ENCODE peak calls at places on chromosome 15, in six cellular contexts. Z is tibial nerve, U is NB4, X is AG09309, B is Panc1, A is glutamatergic neuron. K is an unnamed sample.

GRCh38 chr15:24696201-24696600 is 20.6 kb downstream of the NPAP1 start:
- DNase-seq in B (no peak), A (no peak), X (no peak), Z (no peak), U (no peak), K (no peak)

GRCh38 chr15:70095387-70096214 is 2.1 kb downstream of the TLE3 start:
- DNase-seq in B (no peak), A (peak), U (peak), X (no peak), Z (no peak), K (peak)

GRCh38 chr15:66126057-66126855 is 127.3 kb downstream of the MEGF11 start:
- DNase-seq in A (peak), U (no peak), B (no peak), X (no peak), Z (no peak), K (no peak)

GRCh38 chr15:72865486-72865885 is 81.9 kb upstream of the ADPGK start:
- DNase-seq in B (no peak), Z (no peak), U (no peak), A (no peak), X (no peak), K (no peak)

GRCh38 chr15:98715401-98715800 is 67.1 kb downstream of the IGF1R start:
- DNase-seq in X (peak), U (no peak), A (no peak), Z (no peak), B (no peak), K (no peak)

GRCh38 chr15:57305009-57305408 is 71.3 kb upstream of the CGNL1 start:
- DNase-seq in X (no peak), U (no peak), Z (no peak), A (no peak), B (no peak), K (no peak)

GRCh38 chr15:38758001-38758400 is 193.4 kb upstream of the RASGRP1 start:
- DNase-seq in X (peak), A (no peak), B (no peak), Z (no peak), U (no peak), K (no peak)

GRCh38 chr15:44501768-44502366 is 35.1 kb upstream of the EIF3J start:
- DNase-seq in B (no peak), U (peak), X (peak), Z (no peak), A (no peak), K (peak)

GRCh38 chr15:62486041-62486440 is 321.0 kb upstream of the C2CD4B start:
- DNase-seq in B (no peak), U (no peak), Z (no peak), A (no peak), X (peak), K (no peak)

GRCh38 chr15:49370782-49371181 is 52.3 kb upstream of the FGF7 start:
- DNase-seq in Z (no peak), A (no peak), X (no peak), U (peak), B (peak), K (no peak)
- TF ChIP-seq CTCF in Z (peak), A (no peak), X (peak), U (peak), B (peak), K (no peak)

GRCh38 chr15:93803406-93803805 is 428.0 kb upstream of the MCTP2 start:
- DNase-seq in Z (no peak), A (no peak), X (no peak), B (no peak), U (no peak), K (no peak)

GRCh38 chr15:93801206-93801605 is 430.2 kb upstream of the MCTP2 start:
- DNase-seq in Z (no peak), A (no peak), X (no peak), B (no peak), U (no peak), K (no peak)

DNA sequence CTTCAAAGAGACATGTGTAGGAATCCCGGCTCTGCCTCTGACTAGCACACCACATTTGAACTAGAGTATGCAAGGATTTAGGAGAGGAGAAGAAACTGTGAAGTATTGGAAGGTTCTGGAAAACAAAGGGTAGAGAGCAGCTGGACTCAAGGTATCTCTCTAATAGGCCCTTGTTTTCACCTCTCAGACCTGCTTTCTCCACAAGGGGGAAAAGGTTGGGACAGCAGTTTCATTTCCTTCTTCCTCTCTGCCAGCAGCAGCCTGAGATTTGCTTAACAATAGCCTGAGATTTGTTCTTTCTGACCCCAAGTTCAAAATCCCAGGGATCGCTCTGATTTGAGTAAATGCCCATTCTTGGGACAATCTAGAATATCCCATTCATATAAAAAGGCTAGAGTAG is 430.6 kb upstream of the MCTP2 start:
- DNase-seq in U (no peak), B (no peak), X (no peak), Z (no peak), A (no peak), K (no peak)
- TF ChIP-seq CTCF in U (no peak), B (no peak), X (no peak), Z (no peak), A (no peak), K (no peak)

GRCh38 chr15:51163843-51164242 is 69.1 kb upstream of the TNFAIP8L3 start:
- DNase-seq in A (no peak), U (peak), X (no peak), Z (no peak), B (no peak), K (no peak)
- TF ChIP-seq CTCF in A (no peak), U (peak), X (peak), Z (no peak), B (no peak), K (no peak)

DNA sequence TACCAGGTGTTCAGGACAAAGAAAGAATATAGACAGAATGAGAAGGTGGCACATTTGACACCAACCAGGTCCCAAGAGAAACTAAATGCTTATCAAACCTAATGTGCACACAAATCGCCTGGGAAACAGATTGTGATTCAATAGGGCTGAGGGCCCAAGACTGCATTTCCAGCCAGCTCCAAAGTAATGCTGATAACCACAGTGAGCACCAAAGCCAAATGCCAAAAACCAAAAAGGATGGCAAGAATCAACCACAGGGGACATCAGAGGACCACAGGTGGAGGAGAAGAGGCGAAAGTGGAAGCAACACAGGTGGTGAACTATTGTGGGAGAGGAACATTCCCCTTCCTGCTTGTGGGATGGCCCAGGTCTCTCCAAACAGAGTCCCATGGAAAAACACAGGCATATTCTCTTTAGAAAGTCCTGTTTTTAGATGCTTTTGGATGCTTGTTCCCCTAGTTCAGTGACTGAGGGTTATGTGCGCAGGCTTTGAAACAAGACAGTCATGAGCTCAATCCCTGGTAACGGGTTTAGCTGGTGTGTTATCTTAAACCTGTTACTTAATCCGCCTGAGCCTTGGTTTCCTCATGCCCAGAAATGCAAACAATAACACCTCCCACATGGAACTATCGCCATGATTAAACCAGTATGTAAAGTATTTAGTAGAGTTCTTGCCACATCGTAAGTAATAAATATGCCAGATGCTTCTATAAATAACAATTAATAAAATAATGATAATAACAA is 241.7 kb downstream of the ATP8B4 start:
- DNase-seq in A (no peak), B (no peak), X (peak), Z (no peak), U (no peak), K (no peak)
- TF ChIP-seq CTCF in A (no peak), B (no peak), X (no peak), Z (no peak), U (no peak), K (no peak)

GRCh38 chr15:59561547-59561946 is 50.0 kb upstream of the GCNT3 start:
- DNase-seq in Z (no peak), X (no peak), U (no peak), B (no peak), A (no peak), K (no peak)

GRCh38 chr15:59567369-59567768 is 44.2 kb upstream of the GCNT3 start:
- DNase-seq in X (no peak), A (no peak), U (no peak), Z (no peak), B (no peak), K (no peak)

GRCh38 chr15:59565299-59565698 is 46.3 kb upstream of the GCNT3 start:
- DNase-seq in B (no peak), X (no peak), U (no peak), Z (no peak), A (no peak), K (no peak)

GRCh38 chr15:59562787-59563186 is 48.8 kb upstream of the GCNT3 start:
- DNase-seq in Z (no peak), U (no peak), A (no peak), B (no peak), X (no peak), K (no peak)
- TF ChIP-seq CTCF in Z (no peak), U (no peak), A (no peak), B (peak), X (no peak), K (no peak)

GRCh38 chr15:76863693-76864092 is 41.4 kb downstream of the SCAPER start:
- DNase-seq in U (no peak), Z (no peak), A (no peak), B (no peak), X (no peak), K (no peak)

GRCh38 chr15:76868740-76869139 is 36.4 kb downstream of the SCAPER start:
- DNase-seq in B (no peak), A (no peak), U (no peak), X (no peak), Z (no peak), K (no peak)

GRCh38 chr15:76866008-76866407 is 39.1 kb downstream of the SCAPER start:
- DNase-seq in X (peak), B (no peak), A (no peak), U (no peak), Z (no peak), K (no peak)

GRCh38 chr15:76865548-76865991 is 39.6 kb downstream of the SCAPER start:
- DNase-seq in A (no peak), Z (no peak), U (no peak), B (no peak), X (no peak), K (no peak)

GRCh38 chr15:76866716-76867321 is 38.3 kb downstream of the SCAPER start:
- DNase-seq in B (peak), A (no peak), U (peak), X (peak), Z (no peak), K (peak)
- TF ChIP-seq CTCF in B (peak), A (peak), U (peak), X (peak), Z (peak), K (peak)

DNA sequence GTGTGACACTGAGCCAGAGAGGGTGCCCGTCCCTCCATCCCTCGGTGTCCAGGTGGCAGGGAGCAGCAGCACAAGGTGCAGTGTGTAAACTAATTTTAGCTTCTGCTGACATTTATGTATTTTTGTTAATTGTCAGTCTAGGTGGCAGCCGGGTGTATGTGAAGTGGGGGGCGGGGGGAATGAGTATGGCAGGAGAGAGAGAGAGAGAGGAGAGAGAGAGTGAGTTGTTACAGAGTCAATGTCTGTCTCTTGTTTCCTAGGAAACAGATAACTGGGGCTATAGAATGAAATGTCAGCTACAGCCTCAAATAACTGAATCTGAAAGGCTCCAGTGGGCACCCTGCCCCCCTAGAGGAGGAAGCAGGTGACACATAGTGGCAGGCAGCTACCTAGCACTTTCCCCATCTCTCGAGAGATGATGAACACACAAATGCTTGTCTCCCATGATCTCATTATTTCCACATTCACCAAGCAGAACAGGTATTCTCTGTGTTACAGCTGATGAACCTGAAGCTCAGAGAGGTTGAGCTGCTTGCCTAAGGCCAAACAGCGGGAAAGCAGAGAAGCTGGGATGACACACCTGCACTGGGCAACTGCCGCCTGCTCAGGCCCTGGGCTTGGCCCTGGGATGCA is 24.7 kb downstream of the RASGRF1 start:
- DNase-seq in Z (no peak), B (no peak), U (no peak), X (no peak), A (no peak), K (no peak)
- TF ChIP-seq CTCF in Z (no peak), B (no peak), U (no peak), X (no peak), A (no peak), K (no peak)

K was measured in GM13976.